ENCODE peak calls at places on chromosome 19, in nine cellular contexts. T is sigmoid colon; G is esophagus squamous epithelium; Z is NCI-H1694; L is NCI-H1092; H is NCI-H1105; A is GM12892; X is transverse colon; N is activated T-cell treated with anti-CD3 and anti-CD28 coated beads, Interleukin-2, amount 50 U/mL, for 72 hours. W is an unnamed sample.

GRCh38 chr19:48558018-48558684 is 6.2 kb downstream of the SULT2B1 start:
- DNase-seq in T (no peak), G (no peak), Z (no peak), L (no peak), H (no peak), A (no peak), X (peak), N (no peak), W (no peak)

GRCh38 chr19:41860419-41861097 is 503 bp downstream of the RPS19 start:
- DNase-seq in T (peak), G (no peak), Z (no peak), L (no peak), H (no peak), A (no peak), X (no peak), N (no peak), W (no peak)

GRCh38 chr19:46115396-46116109 is 8.9 kb downstream of the IGFL3 start:
- DNase-seq in T (no peak), G (no peak), Z (no peak), L (no peak), H (no peak), A (peak), X (no peak), N (peak), W (peak)

GRCh38 chr19:2587001-2587719 is 111.2 kb downstream of the GADD45B start:
- DNase-seq in T (peak), G (no peak), Z (no peak), L (no peak), H (no peak), A (no peak), X (no peak), N (no peak), W (no peak)

GRCh38 chr19:40594251-40594650 is 6.9 kb upstream of the LTBP4 start:
- DNase-seq in T (no peak), G (no peak), Z (no peak), L (no peak), H (no peak), A (no peak), X (no peak), N (no peak), W (no peak)

GRCh38 chr19:33405491-33406461 is 32.3 kb downstream of the CEBPG start:
- DNase-seq in T (peak), G (no peak), Z (no peak), L (no peak), H (no peak), A (no peak), X (no peak), N (peak), W (no peak)

GRCh38 chr19:41607668-41608067 is 19.2 kb downstream of the CEACAM4 start:
- DNase-seq in T (no peak), G (no peak), Z (no peak), L (no peak), H (no peak), A (no peak), X (no peak), N (no peak), W (no peak)

GRCh38 chr19:55637534-55637933 is 3.3 kb upstream of the ZNF580 start:
- DNase-seq in T (no peak), G (no peak), Z (no peak), L (no peak), H (no peak), A (no peak), X (no peak), N (no peak), W (no peak)

GRCh38 chr19:2148482-2149135 is 2.8 kb downstream of the AP3D1 start:
- DNase-seq in T (no peak), G (no peak), Z (no peak), L (no peak), H (no peak), A (no peak), X (no peak), N (no peak), W (no peak)

GRCh38 chr19:38880882-38881609 is 3.0 kb upstream of the RINL start:
- DNase-seq in T (no peak), G (no peak), Z (no peak), L (no peak), H (no peak), A (no peak), X (no peak), N (no peak), W (no peak)

GRCh38 chr19:11299946-11300810 is 4.2 kb downstream of the TSPAN16 start:
- DNase-seq in T (no peak), G (no peak), Z (no peak), L (no peak), H (no peak), A (no peak), X (no peak), N (no peak), W (no peak)

GRCh38 chr19:662207-662961 is 630 bp downstream of the RNF126 start:
- DNase-seq in T (peak), G (no peak), Z (no peak), L (peak), H (peak), A (peak), X (peak), N (peak), W (peak)

GRCh38 chr19:1177322-1178114 is 3.5 kb upstream of the SBNO2 start:
- DNase-seq in T (peak), G (no peak), Z (no peak), L (no peak), H (no peak), A (no peak), X (no peak), N (no peak), W (no peak)

GRCh38 chr19:43934985-43935708 is at the start of gene ZNF45:
- DNase-seq in T (peak), G (peak), Z (peak), L (peak), H (peak), A (peak), X (peak), N (peak), W (peak)

GRCh38 chr19:1265611-1266115 is 3.5 kb upstream of the CIRBP start:
- DNase-seq in T (peak), G (no peak), Z (no peak), L (no peak), H (no peak), A (no peak), X (peak), N (peak), W (peak)

GRCh38 chr19:18202759-18203407 is 959 bp downstream of the RAB3A start:
- DNase-seq in T (peak), G (no peak), Z (no peak), L (peak), H (no peak), A (no peak), X (peak), N (no peak), W (peak)

GRCh38 chr19:44113784-44114390 is 688 bp downstream of the ZNF225 start:
- DNase-seq in T (no peak), G (no peak), Z (no peak), L (no peak), H (no peak), A (no peak), X (peak), N (no peak), W (no peak)

GRCh38 chr19:51364200-51365106 is 1.7 kb downstream of the ETFB start:
- DNase-seq in T (no peak), G (no peak), Z (no peak), L (no peak), H (no peak), A (no peak), X (no peak), N (no peak), W (no peak)

GRCh38 chr19:3098515-3099346 is 4.6 kb downstream of the GNA11 start:
- DNase-seq in T (peak), G (no peak), Z (no peak), L (no peak), H (no peak), A (no peak), X (peak), N (peak), W (peak)

GRCh38 chr19:5628919-5629481 is 6.1 kb downstream of the SAFB start:
- DNase-seq in T (no peak), G (no peak), Z (no peak), L (no peak), H (no peak), A (no peak), X (no peak), N (no peak), W (no peak)

GRCh38 chr19:48455908-48456562 is 661 bp downstream of the KCNJ14 start:
- DNase-seq in T (no peak), G (no peak), Z (no peak), L (no peak), H (no peak), A (no peak), X (no peak), N (no peak), W (no peak)

GRCh38 chr19:38003427-38004099 is 96.6 kb downstream of the SIPA1L3 start:
- DNase-seq in T (peak), G (no peak), Z (peak), L (peak), H (peak), A (no peak), X (peak), N (peak), W (peak)

GRCh38 chr19:8922591-8922990 is 87.6 kb downstream of the MUC16 start:
- DNase-seq in T (no peak), G (no peak), Z (no peak), L (no peak), H (no peak), A (no peak), X (no peak), N (no peak), W (no peak)

GRCh38 chr19:46299695-46300094 is 2.9 kb downstream of the HIF3A start:
- DNase-seq in T (no peak), G (no peak), Z (no peak), L (no peak), H (no peak), A (no peak), X (peak), N (no peak), W (no peak)

GRCh38 chr19:9819590-9819898 is 665 bp upstream of the FBXL12 start:
- DNase-seq in T (no peak), G (no peak), Z (no peak), L (no peak), H (no peak), A (no peak), X (no peak), N (no peak), W (no peak)

GRCh38 chr19:35120492-35120891 is 4.9 kb downstream of the FXYD3 start:
- DNase-seq in T (no peak), G (no peak), Z (peak), L (no peak), H (no peak), A (no peak), X (no peak), N (no peak), W (no peak)

W was measured in activated CD8-positive, alpha-beta T cell treated with anti-CD3 and anti-CD28 coated beads, Interleukin-2, amount 10 ng/mL, durations not matched to agents 7 days and 5 days.